ENCODE peak calls at places on chromosome 4, in eight cellular contexts. K, B, S, Q, W, U, R and P are unnamed samples.

GRCh38 chr4:164169591-164169990 is 584.3 kb upstream of the SMIM31 start:
- DNase-seq in K (no peak), B (no peak), S (peak), Q (no peak), W (no peak), U (peak), R (no peak), P (no peak)

GRCh38 chr4:4572821-4573220 is 31.0 kb upstream of the STX18 start:
- DNase-seq in K (no peak), B (no peak), S (peak), Q (no peak), W (no peak), U (peak), R (no peak), P (no peak)

GRCh38 chr4:48439988-48440387 is 43.2 kb upstream of the SLC10A4 start:
- DNase-seq in K (peak), B (no peak), S (no peak), Q (no peak), W (no peak), U (peak), R (no peak), P (no peak)

GRCh38 chr4:140769209-140769608 is 13.0 kb upstream of the TBC1D9 start:
- DNase-seq in K (no peak), B (no peak), S (no peak), Q (no peak), W (no peak), U (no peak), R (no peak), P (no peak)

GRCh38 chr4:82988323-82988832 is 22.2 kb downstream of the LIN54 start:
- DNase-seq in K (peak), B (peak), S (peak), Q (no peak), W (no peak), U (peak), R (no peak), P (peak)

GRCh38 chr4:186255122-186255521 is 10.9 kb upstream of the F11 start:
- DNase-seq in K (no peak), B (no peak), S (no peak), Q (no peak), W (no peak), U (no peak), R (no peak), P (no peak)

GRCh38 chr4:100632163-100632562 is 114.3 kb upstream of the EMCN start:
- DNase-seq in K (no peak), B (no peak), S (no peak), Q (no peak), W (no peak), U (no peak), R (no peak), P (no peak)

GRCh38 chr4:146121757-146122156 is 53.8 kb upstream of the LSM6 start:
- DNase-seq in K (no peak), B (no peak), S (no peak), Q (no peak), W (no peak), U (peak), R (no peak), P (no peak)

GRCh38 chr4:83876047-83876446 is 340.1 kb downstream of the GPAT3 start:
- DNase-seq in K (peak), B (no peak), S (peak), Q (no peak), W (no peak), U (no peak), R (no peak), P (peak)

GRCh38 chr4:114691865-114692264 is 93.3 kb downstream of the UGT8 start:
- DNase-seq in K (no peak), B (no peak), S (no peak), Q (no peak), W (no peak), U (no peak), R (no peak), P (no peak)

GRCh38 chr4:3521621-3522325 is 10.4 kb downstream of the LRPAP1 start:
- DNase-seq in K (no peak), B (no peak), S (no peak), Q (no peak), W (peak), U (no peak), R (no peak), P (no peak)

GRCh38 chr4:152045781-152046571 is 285.2 kb upstream of the GATB start:
- DNase-seq in K (peak), B (no peak), S (no peak), Q (no peak), W (peak), U (peak), R (peak), P (peak)

GRCh38 chr4:102620697-102621497 is 119.7 kb downstream of the NFKB1 start:
- DNase-seq in K (peak), B (peak), S (peak), Q (no peak), W (no peak), U (peak), R (no peak), P (peak)

GRCh38 chr4:161803171-161803570 is 360.6 kb downstream of the FSTL5 start:
- DNase-seq in K (no peak), B (no peak), S (no peak), Q (no peak), W (no peak), U (no peak), R (no peak), P (no peak)

GRCh38 chr4:47167391-47167790 is 136.0 kb downstream of the GABRB1 start:
- DNase-seq in K (no peak), B (no peak), S (no peak), Q (no peak), W (no peak), U (no peak), R (no peak), P (no peak)

GRCh38 chr4:122827899-122828601 is 1.4 kb downstream of the FGF2 start:
- DNase-seq in K (peak), B (no peak), S (peak), Q (peak), W (no peak), U (peak), R (no peak), P (peak)

GRCh38 chr4:37825943-37826281 is 574 bp upstream of the PGM2 start:
- DNase-seq in K (no peak), B (no peak), S (no peak), Q (no peak), W (no peak), U (no peak), R (peak), P (peak)

GRCh38 chr4:177380730-177381287 is 61.4 kb downstream of the AGA start:
- DNase-seq in K (no peak), B (no peak), S (peak), Q (no peak), W (no peak), U (no peak), R (no peak), P (peak)

DNA sequence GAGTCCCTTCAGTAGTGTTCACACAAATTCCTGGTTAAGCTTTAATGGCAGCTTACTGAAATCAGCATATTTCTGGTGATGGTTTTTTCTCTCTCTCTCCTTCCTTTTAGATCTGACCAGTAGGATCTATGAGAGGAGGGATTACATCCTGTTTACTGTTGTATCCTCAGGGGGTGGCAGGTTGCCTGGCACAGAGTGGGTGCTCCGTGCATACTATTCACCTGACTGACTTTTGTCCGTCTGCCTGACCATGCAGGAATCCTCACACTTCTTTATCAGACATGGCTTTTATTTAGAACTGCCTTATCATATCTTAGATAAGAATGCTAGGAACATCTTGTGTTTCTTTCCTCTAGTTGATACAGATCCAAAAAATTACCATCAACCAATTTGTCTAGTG is 29.6 kb downstream of the MCUB start:
- DNase-seq in K (no peak), B (no peak), S (no peak), Q (no peak), W (no peak), U (no peak), R (no peak), P (no peak)
- H3K4me3 ChIP-seq in K (no peak), B (no peak), S (no peak), Q (no peak), W (no peak), U (no peak), R (no peak), P (no peak)

DNA sequence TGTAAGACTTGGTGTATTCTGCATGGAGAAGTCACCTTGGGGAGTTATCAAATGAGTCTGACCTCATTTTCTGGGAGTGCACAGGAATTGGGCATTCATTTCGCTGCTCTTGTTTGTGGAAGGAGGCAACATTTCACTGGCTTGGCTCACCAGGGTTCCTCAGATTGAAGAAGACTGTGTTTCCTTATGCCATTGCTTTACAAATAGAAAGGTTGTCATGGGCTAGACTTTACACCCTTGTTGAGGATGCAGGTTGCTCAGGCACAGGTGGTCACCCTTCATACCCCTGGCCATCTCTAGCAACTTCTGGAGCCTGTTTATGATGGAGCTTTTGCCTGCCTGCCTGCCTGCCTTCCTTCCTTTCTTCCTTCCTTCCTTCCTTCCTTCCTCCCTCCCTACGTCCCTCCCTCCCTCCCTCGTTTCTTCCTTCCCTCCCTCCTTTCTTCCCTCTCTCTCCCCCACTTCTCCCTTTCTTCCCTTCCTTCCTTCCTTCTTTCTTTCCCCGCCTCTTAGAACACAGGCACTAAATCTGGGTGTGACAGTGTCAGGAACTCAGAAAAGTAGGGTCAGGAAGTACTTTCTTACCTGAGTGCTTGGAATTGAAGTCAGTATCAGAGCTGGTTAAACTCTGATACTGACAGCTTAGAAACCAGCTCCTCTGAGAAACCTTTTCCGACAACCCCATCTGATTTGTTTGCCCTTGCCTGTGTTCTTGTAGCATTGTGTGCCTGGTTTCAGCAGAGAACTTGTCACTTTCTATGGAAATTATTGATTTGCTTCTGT is 114.2 kb downstream of the AASDH start:
- DNase-seq in K (no peak), B (no peak), S (no peak), Q (no peak), W (no peak), U (no peak), R (no peak), P (no peak)
- H3K4me3 ChIP-seq in K (no peak), B (no peak), S (no peak), Q (no peak), W (no peak), U (no peak), R (no peak), P (no peak)

GRCh38 chr4:88458091-88458740 is 1.3 kb downstream of the HERC5 start:
- DNase-seq in K (no peak), B (no peak), S (no peak), Q (no peak), W (no peak), U (no peak), R (no peak), P (no peak)
- H3K4me3 ChIP-seq in K (no peak), B (no peak), S (no peak), Q (peak), W (peak), U (no peak), R (peak), P (peak)

DNA sequence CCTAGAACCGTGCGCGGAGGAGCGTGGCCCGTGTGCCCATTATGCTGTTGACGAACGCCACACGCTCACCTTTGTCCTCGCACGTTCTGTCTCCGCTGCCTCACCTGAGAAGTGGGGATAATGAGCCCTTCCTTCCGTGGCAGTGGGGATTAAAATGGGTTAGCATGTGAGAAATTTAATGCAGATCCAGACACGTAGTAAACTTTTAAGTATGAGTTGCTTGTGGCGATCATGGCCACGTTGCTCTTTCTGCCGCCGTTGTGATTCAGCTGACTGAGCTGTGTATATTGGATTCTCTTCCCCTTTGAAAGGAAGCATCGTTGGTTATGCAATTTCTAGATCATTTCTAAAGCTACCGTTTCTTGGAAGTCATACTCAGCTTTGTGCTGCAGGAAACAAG is 16.5 kb downstream of the TBC1D14 start:
- DNase-seq in K (no peak), B (no peak), S (no peak), Q (no peak), W (no peak), U (no peak), R (no peak), P (no peak)
- H3K4me3 ChIP-seq in K (no peak), B (no peak), S (no peak), Q (no peak), W (no peak), U (no peak), R (no peak), P (no peak)

GRCh38 chr4:6309755-6310154 is 40.1 kb downstream of the WFS1 start:
- DNase-seq in K (no peak), B (no peak), S (no peak), Q (no peak), W (no peak), U (no peak), R (no peak), P (no peak)
- H3K4me3 ChIP-seq in K (no peak), B (no peak), S (no peak), Q (no peak), W (peak), U (no peak), R (peak), P (no peak)

GRCh38 chr4:8391071-8391470 is 49.5 kb downstream of the ACOX3 start:
- DNase-seq in K (no peak), B (no peak), S (no peak), Q (no peak), W (no peak), U (no peak), R (no peak), P (no peak)

GRCh38 chr4:8393593-8394038 is 46.9 kb downstream of the ACOX3 start:
- DNase-seq in K (peak), B (peak), S (peak), Q (peak), W (no peak), U (peak), R (peak), P (peak)

GRCh38 chr4:8391972-8392371 is 48.6 kb downstream of the ACOX3 start:
- DNase-seq in K (peak), B (no peak), S (peak), Q (no peak), W (no peak), U (peak), R (peak), P (no peak)

GRCh38 chr4:8394125-8394524 is 46.4 kb downstream of the ACOX3 start:
- DNase-seq in K (peak), B (no peak), S (peak), Q (no peak), W (no peak), U (peak), R (peak), P (no peak)

GRCh38 chr4:8392591-8393190 is 47.8 kb downstream of the ACOX3 start:
- DNase-seq in K (no peak), B (no peak), S (peak), Q (no peak), W (no peak), U (no peak), R (no peak), P (no peak)
- H3K4me3 ChIP-seq in K (no peak), B (no peak), S (no peak), Q (no peak), W (no peak), U (no peak), R (no peak), P (no peak)

GRCh38 chr4:154001187-154001586 is 212.3 kb upstream of the SFRP2 start:
- DNase-seq in K (peak), B (no peak), S (peak), Q (no peak), W (no peak), U (no peak), R (no peak), P (no peak)

GRCh38 chr4:153997506-153997905 is 208.6 kb upstream of the SFRP2 start:
- DNase-seq in K (peak), B (no peak), S (peak), Q (no peak), W (no peak), U (no peak), R (no peak), P (no peak)
- H3K4me3 ChIP-seq in K (no peak), B (no peak), S (no peak), Q (no peak), W (no peak), U (no peak), R (no peak), P (no peak)

DNA sequence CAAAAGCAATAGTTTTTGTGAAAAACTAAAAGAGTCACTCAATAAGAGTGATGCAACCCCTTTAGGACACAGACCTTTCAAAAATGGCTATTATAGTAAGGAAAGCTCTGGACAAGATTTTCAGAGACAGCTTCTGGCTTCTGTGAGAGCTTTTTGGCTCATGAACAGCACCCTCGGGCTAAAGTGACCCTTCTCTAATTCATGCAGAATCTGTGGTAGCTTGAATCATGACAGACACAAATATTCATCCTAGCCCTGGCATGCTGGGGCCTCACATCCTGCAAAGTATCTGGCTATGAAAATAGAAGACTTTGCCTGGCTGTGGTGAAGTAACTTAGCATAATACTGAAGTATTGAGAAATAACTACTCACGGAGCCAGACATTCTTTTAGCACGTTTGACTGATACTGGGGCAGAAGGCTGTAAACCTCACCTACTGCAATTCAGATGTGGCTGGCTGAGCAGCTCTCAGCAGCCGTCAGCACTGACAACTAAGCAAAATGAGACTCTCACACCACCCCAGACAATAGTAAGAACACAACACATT is 327.3 kb downstream of the MAPK10 start:
- DNase-seq in K (peak), B (peak), S (peak), Q (no peak), W (no peak), U (peak), R (no peak), P (no peak)
- H3K4me3 ChIP-seq in K (no peak), B (no peak), S (no peak), Q (no peak), W (no peak), U (no peak), R (no peak), P (no peak)

GRCh38 chr4:183906486-183906735 is 1.3 kb downstream of the STOX2 start:
- DNase-seq in K (no peak), B (no peak), S (no peak), Q (no peak), W (no peak), U (no peak), R (no peak), P (peak)
- H3K4me3 ChIP-seq in K (no peak), B (no peak), S (no peak), Q (peak), W (peak), U (peak), R (peak), P (peak)